ENCODE peak calls at places on chromosome 3, in six cellular contexts. I is AG09319, D is HuH-7, L is HTR-8/SVneo, P is Panc1, E is T follicular helper cell. R is an unnamed sample.

GRCh38 chr3:49967307-49967706 is 27.4 kb downstream of the RBM6 start:
- DNase-seq in E (no peak), L (no peak), D (no peak), P (no peak), I (no peak), R (no peak)

GRCh38 chr3:185728630-185729334 is 96.1 kb downstream of the IGF2BP2 start:
- DNase-seq in D (no peak), E (no peak), P (no peak), I (no peak), L (no peak), R (no peak)

GRCh38 chr3:194270627-194271458 is 80.3 kb downstream of the CPN2 start:
- DNase-seq in L (peak; percentile 37), E (no peak), P (no peak), I (no peak), D (no peak), R (no peak)

GRCh38 chr3:11532865-11533490 is 110.7 kb downstream of the VGLL4 start:
- DNase-seq in P (no peak), I (no peak), L (no peak), D (no peak), E (no peak), R (no peak)

GRCh38 chr3:115552007-115552406 is 71.3 kb upstream of the GAP43 start:
- DNase-seq in P (no peak), I (no peak), D (no peak), E (no peak), L (no peak), R (no peak)

GRCh38 chr3:32177702-32178198 is 60.7 kb upstream of the CMTM8 start:
- DNase-seq in P (peak; percentile 80), E (peak; percentile 29), D (peak; percentile 85), I (peak; percentile 1), L (peak; percentile 69), R (peak; percentile 74)

GRCh38 chr3:65268411-65268810 is 580.6 kb upstream of the ADAMTS9 start:
- DNase-seq in P (no peak), I (no peak), E (no peak), L (no peak), D (no peak), R (no peak)

GRCh38 chr3:195247863-195248189 is 23.1 kb downstream of the XXYLT1 start:
- DNase-seq in L (no peak), D (no peak), I (no peak), E (no peak), P (no peak), R (no peak)

GRCh38 chr3:147113293-147114045 is 292.9 kb downstream of the ZIC4 start:
- DNase-seq in E (no peak), D (no peak), L (peak; percentile 24), I (peak; percentile 42), P (no peak), R (no peak)

GRCh38 chr3:122245513-122246174 is 62.2 kb downstream of the CASR start:
- DNase-seq in I (no peak), P (no peak), D (no peak), E (no peak), L (no peak), R (no peak)

GRCh38 chr3:113018461-113019181 is 27.8 kb downstream of the GTPBP8 start:
- DNase-seq in L (no peak), P (peak; percentile 4), E (no peak), D (no peak), I (no peak), R (no peak)

GRCh38 chr3:158532099-158532734 is 38.8 kb upstream of the MLF1 start:
- DNase-seq in L (peak; percentile 7), E (no peak), P (peak; percentile 32), D (peak; percentile 1), I (no peak), R (no peak)

GRCh38 chr3:126355251-126355650 is 2.0 kb downstream of the KLF15 start:
- DNase-seq in D (peak; percentile 31), L (no peak), E (no peak), I (no peak), P (no peak), R (no peak)

GRCh38 chr3:160739079-160739478 is 17.0 kb upstream of the PPM1L start:
- DNase-seq in D (no peak), E (no peak), L (no peak), I (no peak), P (no peak), R (no peak)

GRCh38 chr3:45964139-45964538 is 20.9 kb downstream of the CXCR6 start:
- DNase-seq in I (no peak), L (no peak), E (no peak), D (no peak), P (no peak), R (peak; percentile 80)

GRCh38 chr3:195123196-195123805 is 147.7 kb downstream of the XXYLT1 start:
- DNase-seq in D (no peak), L (peak; percentile 33), P (no peak), I (no peak), E (no peak), R (no peak)

GRCh38 chr3:73086071-73086494 is 24.6 kb downstream of the EBLN2 start:
- DNase-seq in E (peak; percentile 18), L (peak; percentile 53), I (no peak), P (no peak), D (peak; percentile 11), R (peak; percentile 13)

GRCh38 chr3:72004749-72005292 is 219.9 kb upstream of the PROK2 start:
- DNase-seq in L (no peak), E (no peak), P (no peak), D (no peak), I (no peak), R (no peak)

GRCh38 chr3:54533856-54534255 is 394.0 kb downstream of the LRTM1 start:
- DNase-seq in L (no peak), D (no peak), I (no peak), P (no peak), E (no peak), R (no peak)

GRCh38 chr3:141059816-141060215 is 8.7 kb downstream of the SPSB4 start:
- DNase-seq in E (no peak), I (no peak), D (no peak), P (no peak), L (no peak), R (no peak)

GRCh38 chr3:7682822-7683229 is 818.8 kb upstream of the LMCD1 start:
- DNase-seq in L (no peak), P (no peak), I (no peak), D (no peak), E (no peak), R (no peak)

GRCh38 chr3:2543247-2543646 is 444.6 kb downstream of the CNTN4 start:
- DNase-seq in I (no peak), L (no peak), E (no peak), P (no peak), D (no peak), R (no peak)

GRCh38 chr3:100048248-100048647 is 66.1 kb downstream of the FILIP1L start:
- DNase-seq in I (no peak), P (no peak), L (no peak), D (no peak), E (no peak), R (no peak)

GRCh38 chr3:94291686-94292085 is 228.8 kb downstream of the NSUN3 start:
- DNase-seq in E (no peak), D (no peak), L (no peak), P (no peak), I (no peak), R (no peak)

GRCh38 chr3:71185733-71186455 is 397.6 kb downstream of the FOXP1 start:
- DNase-seq in L (peak; percentile 65), I (no peak), E (no peak), D (no peak), P (no peak), R (no peak)

GRCh38 chr3:126545544-126545943 is 13.2 kb downstream of the C3orf22 start:
- DNase-seq in E (no peak), L (no peak), I (no peak), D (no peak), P (no peak), R (no peak)

GRCh38 chr3:113531826-113532697 is at the start of gene SIDT1:
- DNase-seq in I (no peak), E (peak; percentile 59), L (no peak), D (peak; percentile 47), P (no peak), R (peak; percentile 28)

GRCh38 chr3:38560284-38560683 is 64.1 kb downstream of the EXOG start:
- DNase-seq in L (no peak), D (no peak), E (no peak), I (no peak), P (no peak), R (no peak)

GRCh38 chr3:159059395-159059794 is 257.5 kb downstream of the MFSD1 start:
- DNase-seq in P (no peak), D (peak; percentile 1), L (no peak), E (no peak), I (no peak), R (no peak)

GRCh38 chr3:117192888-117193287 is 483.3 kb downstream of the TUSC7 start:
- DNase-seq in L (no peak), E (no peak), P (no peak), D (no peak), I (no peak), R (no peak)

GRCh38 chr3:108486910-108487309 is 23.5 kb downstream of the MYH15 start:
- DNase-seq in E (no peak), L (peak; percentile 27), D (no peak), P (no peak), I (no peak), R (no peak)

GRCh38 chr3:132071043-132071442 is 36.2 kb upstream of the CPNE4 start:
- DNase-seq in E (no peak), L (no peak), D (no peak), P (no peak), I (no peak), R (no peak)

GRCh38 chr3:57048052-57048671 is 12.3 kb upstream of the SPATA12 start:
- DNase-seq in D (no peak), E (no peak), P (no peak), L (no peak), I (peak; percentile 35), R (no peak)

GRCh38 chr3:128416578-128417150 is 50.0 kb downstream of the DNAJB8 start:
- DNase-seq in P (peak; percentile 54), E (no peak), D (peak; percentile 67), L (peak; percentile 79), I (no peak), R (no peak)

GRCh38 chr3:66195347-66195783 is 25.4 kb upstream of the SLC25A26 start:
- DNase-seq in I (peak; percentile 18), P (peak; percentile 20), D (no peak), E (no peak), L (no peak), R (no peak)

GRCh38 chr3:48404440-48405342 is 25.2 kb downstream of the PLXNB1 start:
- DNase-seq in D (no peak), I (no peak), P (no peak), E (no peak), L (no peak), R (peak; percentile 43)

GRCh38 chr3:67593761-67594234 is 60.6 kb downstream of the SUCLG2 start:
- DNase-seq in D (peak; percentile 1), P (no peak), I (no peak), L (no peak), E (no peak), R (no peak)

GRCh38 chr3:136543385-136543784 is 208.8 kb downstream of the STAG1 start:
- DNase-seq in P (no peak), I (no peak), E (no peak), L (no peak), D (no peak), R (no peak)